ENCODE peak calls at places on chromosomes 2 and 18, in four cellular contexts. R, M, K and V are unnamed samples. For H3K27me3, the result is how much of the 10 kb centered on the place peaks cover.

GRCh38 chr2:64743739-64744330 is 90.1 kb upstream of the SERTAD2 start:
- DNase-seq in R (no peak), M (no peak), K (no peak), V (no peak)

GRCh38 chr2:169129703-169130243 is 60.4 kb downstream of the DHRS9 start:
- DNase-seq in R (no peak), M (no peak), K (no peak), V (no peak)

GRCh38 chr2:210263841-210264240 is 38.6 kb upstream of the ACADL start:
- DNase-seq in R (no peak), M (no peak), K (no peak), V (no peak)

GRCh38 chr2:135299165-135299564 is 231.9 kb downstream of the ZRANB3 start:
- DNase-seq in R (no peak), M (no peak), K (no peak), V (no peak)

GRCh38 chr2:86747708-86748627 is 27.9 kb downstream of the RMND5A start:
- DNase-seq in R (peak), M (peak), K (no peak), V (peak)

GRCh38 chr18:35808796-35809195 is 163.7 kb upstream of the RMP24 start:
- DNase-seq in R (no peak), M (no peak), K (no peak), V (no peak)

GRCh38 chr18:27942706-27943105 is 234.2 kb downstream of the CDH2 start:
- DNase-seq in R (peak), M (peak), K (no peak), V (no peak)

GRCh38 chr2:61993422-61994024 is 88.0 kb downstream of the COMMD1 start:
- DNase-seq in R (peak), M (peak), K (no peak), V (no peak)

GRCh38 chr2:207746131-207746530 is 23.6 kb downstream of the FZD5 start:
- DNase-seq in R (peak), M (peak), K (no peak), V (no peak)

GRCh38 chr2:235162544-235163197 is 210.9 kb downstream of the SH3BP4 start:
- DNase-seq in R (peak), M (peak), K (no peak), V (no peak)

DNA sequence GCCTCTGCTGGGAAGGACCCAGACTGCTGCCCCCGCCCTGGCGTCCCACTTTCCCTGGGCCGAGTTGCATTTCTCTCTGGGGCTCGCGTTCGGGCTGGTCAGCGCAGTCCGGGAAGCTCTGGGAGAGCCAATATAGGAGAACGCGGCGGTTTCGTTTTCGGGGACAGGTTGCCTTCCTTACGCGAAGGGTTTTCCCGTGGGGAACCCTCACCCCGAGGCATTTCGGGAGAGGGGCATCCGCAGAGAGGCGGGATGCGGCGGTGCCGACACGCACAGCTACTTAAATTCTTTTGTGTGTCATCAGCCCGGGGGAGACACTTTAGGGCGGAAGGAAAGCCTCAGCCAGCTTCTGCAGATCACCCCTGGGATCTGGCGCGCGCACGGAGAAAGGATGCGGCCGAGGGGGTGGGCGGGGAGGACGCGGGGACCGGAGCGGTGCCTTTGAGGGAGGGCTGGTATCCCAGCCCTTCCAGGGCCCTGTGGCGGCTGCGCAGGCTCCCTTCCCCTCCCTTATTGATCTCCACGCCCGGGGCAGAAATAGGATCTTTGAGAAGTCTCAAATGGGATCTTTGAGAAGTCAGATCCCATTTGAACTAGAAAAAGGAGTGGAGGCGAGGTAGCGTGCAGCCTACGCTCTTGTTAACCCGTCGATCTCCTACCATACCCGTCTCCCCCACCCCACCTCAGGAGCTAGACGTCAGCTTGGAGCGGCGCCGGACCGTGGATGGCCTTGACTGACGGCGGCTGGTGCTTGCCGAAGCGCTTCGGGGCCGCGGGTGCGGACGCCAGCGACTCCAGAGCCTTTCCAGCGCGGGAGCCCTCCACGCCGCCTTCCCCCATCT is 1.3 kb downstream of the GATA6 start:
- DNase-seq in R (peak), M (peak), K (peak), V (no peak)
- H3K4me3 ChIP-seq in R (peak), M (peak), K (peak), V (peak)

DNA sequence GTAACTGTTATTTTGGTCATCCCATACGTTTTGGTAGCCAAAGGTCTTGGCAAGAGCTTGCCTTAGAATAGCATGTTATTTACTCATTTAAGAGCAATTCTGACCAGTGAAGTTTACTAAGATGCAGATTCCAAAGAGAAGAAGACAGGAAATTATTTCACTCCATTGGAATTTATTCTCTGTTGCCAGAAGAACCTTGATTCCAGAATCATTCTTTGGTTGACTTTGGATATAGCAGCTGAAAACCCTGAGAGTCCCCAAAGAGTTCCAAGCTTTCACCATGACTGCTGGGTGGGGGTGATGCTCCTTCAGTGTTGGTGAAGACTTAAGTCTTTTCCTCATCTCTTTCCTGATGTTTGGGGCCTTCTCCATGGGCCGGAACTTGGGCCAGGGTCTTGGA is 191.9 kb downstream of the MTX2 start:
- DNase-seq in R (peak), M (peak), K (no peak), V (no peak)
- H3K27me3 ChIP-seq in R (under half), M (under half), K (half or more), V (under half)

DNA sequence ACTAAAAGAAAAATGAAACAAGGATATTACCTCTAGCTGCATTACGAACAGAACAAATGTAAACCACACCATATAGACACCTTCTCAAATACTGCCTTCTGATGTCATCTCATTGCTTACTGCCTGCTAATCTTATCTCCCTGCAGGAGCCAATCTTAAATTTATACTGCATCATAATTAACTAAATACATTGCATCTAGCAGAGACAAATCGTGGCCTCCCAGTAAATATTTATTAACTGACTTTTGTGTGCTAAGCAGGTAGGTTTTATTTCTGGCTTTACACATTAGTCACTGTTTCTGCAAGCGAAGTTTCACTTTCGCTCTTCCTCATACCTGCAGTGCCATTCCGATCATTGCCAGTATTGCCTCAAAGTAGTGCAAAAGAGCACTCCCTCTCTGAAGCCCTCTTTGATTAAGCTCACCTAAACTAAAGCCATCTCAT is 67.5 kb downstream of the SPATS2L start:
- DNase-seq in R (no peak), M (no peak), K (no peak), V (no peak)
- H3K4me3 ChIP-seq in R (no peak), M (no peak), K (no peak), V (no peak)

GRCh38 chr2:118841450-118841827 is 6.0 kb downstream of the EN1 start:
- DNase-seq in R (no peak), M (no peak), K (no peak), V (no peak)
- H3K27me3 ChIP-seq in R (under half), M (half or more), K (half or more), V (half or more)

DNA sequence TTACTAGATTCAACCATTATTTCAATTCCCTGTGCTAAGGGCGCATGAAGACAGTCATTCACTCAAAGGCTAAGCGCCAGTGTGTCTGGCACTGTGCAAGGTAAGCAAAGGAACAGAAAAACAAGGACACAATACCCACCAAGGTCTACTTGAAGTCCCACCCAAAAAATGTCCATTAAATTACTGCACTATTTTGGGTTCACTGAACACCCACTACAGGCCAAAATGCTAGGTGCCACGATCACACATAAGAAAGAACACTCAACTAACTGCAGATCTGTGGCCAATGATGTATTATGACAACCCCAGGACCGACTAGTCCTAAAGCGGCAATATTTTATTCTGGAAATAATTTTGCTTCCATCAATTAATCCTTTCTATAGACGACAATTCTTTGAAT is 1.8 kb downstream of the TMEM131 start:
- DNase-seq in R (peak), M (no peak), K (no peak), V (no peak)
- H3K4me3 ChIP-seq in R (peak), M (peak), K (peak), V (peak)

GRCh38 chr2:46131-46470 is 204 bp downstream of the FAM110C start:
- DNase-seq in R (no peak), M (no peak), K (no peak), V (no peak)

GRCh38 chr2:44748-45341 is 1.5 kb downstream of the FAM110C start:
- DNase-seq in R (no peak), M (no peak), K (no peak), V (no peak)

GRCh38 chr2:47346-48218 is 1.3 kb upstream of the FAM110C start:
- DNase-seq in R (no peak), M (no peak), K (no peak), V (no peak)

GRCh38 chr2:45342-46130 is 769 bp downstream of the FAM110C start:
- DNase-seq in R (no peak), M (no peak), K (no peak), V (no peak)

DNA sequence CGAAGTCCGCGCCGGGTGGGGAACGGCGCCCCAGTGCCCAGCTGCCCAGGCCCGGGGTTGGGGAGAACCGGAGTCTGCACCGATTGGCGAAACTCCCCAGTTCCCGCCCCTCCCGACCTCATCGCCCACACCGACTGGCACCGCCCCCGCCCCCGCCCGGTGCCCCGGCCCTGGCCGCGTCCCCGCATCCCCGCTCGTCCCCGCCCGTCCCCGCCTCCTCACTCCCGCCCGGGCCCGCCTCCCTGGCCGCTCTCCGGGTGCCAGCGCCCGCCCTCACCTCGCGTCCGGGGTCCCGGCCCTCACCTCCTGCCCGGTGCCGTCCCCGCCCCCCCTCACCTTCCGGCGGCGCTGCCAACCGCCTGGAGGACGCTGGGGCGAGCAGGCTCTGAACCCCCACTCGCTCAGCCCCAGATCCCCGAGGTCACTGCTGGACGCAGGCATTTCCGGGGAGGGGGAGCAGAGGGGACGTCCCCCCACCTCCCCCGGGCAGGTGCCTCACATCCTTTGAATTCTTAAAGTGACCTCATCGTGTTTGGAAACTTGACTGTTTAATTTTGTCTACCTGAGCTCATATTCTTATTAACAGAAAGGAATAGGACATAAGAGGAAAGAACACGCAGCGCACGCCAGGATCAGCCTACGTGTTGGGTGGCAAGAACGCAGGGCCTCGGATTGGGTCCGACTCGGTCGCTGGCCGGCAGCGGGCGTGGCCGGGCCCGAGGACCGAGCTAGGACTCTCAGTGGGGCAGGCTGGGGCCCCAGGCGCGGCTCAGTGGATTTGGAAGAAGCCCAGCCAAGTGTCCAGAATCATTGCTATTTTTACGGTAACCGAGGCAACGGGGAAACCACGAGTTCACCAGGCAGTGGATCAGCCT is at the start of gene FAM110C:
- DNase-seq in R (peak), M (no peak), K (peak), V (no peak)
- H3K27me3 ChIP-seq in R (under half), M (under half), K (half or more), V (under half)